ENCODE peak calls at places on chromosome 13, in five cellular contexts. D is body of pancreas, J is anterior cingulate cortex, S is Peyer's patch, F is EL. V is an unnamed sample.

GRCh38 chr13:48477191-48477855 is 55.6 kb downstream of the RCBTB2 start:
- DNase-seq in D (no peak), J (no peak), S (no peak), F (no peak), V (no peak)

GRCh38 chr13:44317752-44318550 is 55.7 kb upstream of the SERP2 start:
- DNase-seq in D (no peak), J (no peak), S (no peak), F (peak; percentile 36), V (no peak)

GRCh38 chr13:87398047-87398446 is 273.1 kb upstream of the SLITRK5 start:
- DNase-seq in D (no peak), J (no peak), S (no peak), F (no peak), V (no peak)

GRCh38 chr13:104980571-104980970 is 1554.9 kb downstream of the EFNB2 start:
- DNase-seq in D (no peak), J (no peak), S (no peak), F (no peak), V (no peak)

GRCh38 chr13:90534617-90535340 is 812.7 kb upstream of the MIR17HG start:
- DNase-seq in D (no peak), J (no peak), S (no peak), F (peak; percentile 30), V (no peak)

GRCh38 chr13:33351324-33351723 is 65.8 kb upstream of the STARD13 start:
- DNase-seq in D (no peak), J (no peak), S (no peak), F (peak; percentile 59), V (no peak)

GRCh38 chr13:85724554-85725432 is 74.4 kb downstream of the SLITRK6 start:
- DNase-seq in D (no peak), J (no peak), S (no peak), F (no peak), V (no peak)

GRCh38 chr13:113034451-113035208 is 65.6 kb downstream of the MCF2L start:
- DNase-seq in D (peak; percentile 38), J (no peak), S (no peak), F (peak; percentile 59), V (peak; percentile 37)

GRCh38 chr13:32878172-32878571 is 138.1 kb upstream of the KL start:
- DNase-seq in D (no peak), J (no peak), S (no peak), F (peak; percentile 52), V (no peak)

GRCh38 chr13:93956416-93956815 is 523.1 kb downstream of the DCT start:
- DNase-seq in D (no peak), J (no peak), S (no peak), F (no peak), V (no peak)

GRCh38 chr13:31968473-31968872 is 63.1 kb upstream of the FRY start:
- DNase-seq in D (peak; percentile 67), J (no peak), S (no peak), F (no peak), V (no peak)

GRCh38 chr13:114132419-114133121 is at the start of gene RASA3:
- DNase-seq in D (peak; percentile 79), J (peak; percentile 51), S (peak; percentile 75), F (peak; percentile 81), V (peak; percentile 81)

GRCh38 chr13:26508885-26509284 is 48.6 kb upstream of the WASF3 start:
- DNase-seq in D (peak; percentile 44), J (no peak), S (no peak), F (peak; percentile 89), V (peak; percentile 33)